ENCODE peak calls at places on chromosomes 7 and 10, in five cellular contexts. D is central memory CD4-positive, alpha-beta T cell; Q is activated naive CD8-positive, alpha-beta T cell treated with anti-CD3 and anti-CD28 coated beads, Interleukin-2, amount 50 U/mL, for 24 hours; C is amygdala; R is AML-193. J is an unnamed sample.

GRCh38 chr7:141700291-141700847 is 1.6 kb downstream of the DENND11 start:
- DNase-seq in D (no peak), Q (no peak), C (no peak), R (no peak), J (no peak)

GRCh38 chr10:79314761-79315601 is 32.3 kb upstream of the PPIF start:
- DNase-seq in D (no peak), Q (no peak), C (no peak), R (no peak), J (no peak)

GRCh38 chr7:151687523-151688235 is 168.0 kb upstream of the RHEB start:
- DNase-seq in D (no peak), Q (no peak), C (no peak), R (no peak), J (peak; percentile 87)

GRCh38 chr10:1361411-1362105 is 305.4 kb downstream of the WDR37 start:
- DNase-seq in D (no peak), Q (no peak), C (no peak), R (no peak), J (no peak)

GRCh38 chr7:132410385-132410784 is 165.9 kb downstream of the PLXNA4 start:
- DNase-seq in D (no peak), Q (no peak), C (no peak), R (no peak), J (no peak)

GRCh38 chr7:66047426-66047825 is 28.2 kb upstream of the ASL start:
- DNase-seq in D (no peak), Q (no peak), C (no peak), R (no peak), J (no peak)

GRCh38 chr10:6053816-6054581 is 8.2 kb downstream of the IL2RA start:
- DNase-seq in D (no peak), Q (no peak), C (no peak), R (peak; percentile 59), J (peak; percentile 43)

GRCh38 chr10:93456480-93456879 is 25.7 kb downstream of the MYOF start:
- DNase-seq in D (no peak), Q (no peak), C (no peak), R (no peak), J (no peak)

GRCh38 chr7:147586526-147586925 is 1004.0 kb upstream of the C7orf33 start:
- DNase-seq in D (no peak), Q (no peak), C (no peak), R (no peak), J (no peak)

GRCh38 chr7:97639036-97639435 is 92.8 kb upstream of the TAC1 start:
- DNase-seq in D (no peak), Q (no peak), C (no peak), R (no peak), J (no peak)

GRCh38 chr10:76628801-76629200 is 1008.8 kb downstream of the KCNMA1 start:
- DNase-seq in D (no peak), Q (no peak), C (no peak), R (no peak), J (no peak)

GRCh38 chr7:26451997-26452396 is 160.3 kb downstream of the SNX10 start:
- DNase-seq in D (no peak), Q (no peak), C (no peak), R (no peak), J (no peak)

GRCh38 chr10:58661336-58661735 is 148.7 kb downstream of the BICC1 start:
- DNase-seq in D (no peak), Q (no peak), C (no peak), R (no peak), J (no peak)

GRCh38 chr7:48004023-48004422 is 24.6 kb upstream of the HUS1 start:
- DNase-seq in D (no peak), Q (no peak), C (no peak), R (no peak), J (no peak)

GRCh38 chr10:110137142-110137545 is 70.3 kb upstream of the MXI1 start:
- DNase-seq in D (peak; percentile 59), Q (no peak), C (no peak), R (peak; percentile 94), J (peak; percentile 40)

GRCh38 chr10:59675812-59676211 is 33.8 kb downstream of the SLC16A9 start:
- DNase-seq in D (no peak), Q (no peak), C (no peak), R (peak; percentile 33), J (no peak)

GRCh38 chr7:94265456-94265855 is 129.2 kb upstream of the COL1A2 start:
- DNase-seq in D (no peak), Q (no peak), C (no peak), R (no peak), J (no peak)

GRCh38 chr7:151896486-151896885 is 19.6 kb upstream of the PRKAG2 start:
- DNase-seq in D (no peak), Q (no peak), C (no peak), R (no peak), J (no peak)

GRCh38 chr10:2282194-2282593 is 544.9 kb upstream of the ADARB2 start:
- DNase-seq in D (no peak), Q (no peak), C (no peak), R (no peak), J (no peak)

GRCh38 chr7:128863433-128863989 is 855 bp downstream of the ATP6V1F start:
- DNase-seq in D (peak; percentile 40), Q (peak; percentile 53), C (no peak), R (peak; percentile 41), J (peak; percentile 86)

GRCh38 chr7:8092140-8092539 is 123.5 kb downstream of the GLCCI1 start:
- DNase-seq in D (no peak), Q (no peak), C (no peak), R (no peak), J (no peak)

GRCh38 chr10:13218878-13219277 is 15.3 kb downstream of the UCMA start:
- DNase-seq in D (no peak), Q (no peak), C (no peak), R (no peak), J (no peak)

GRCh38 chr7:94183289-94183749 is 179.2 kb upstream of the BET1 start:
- DNase-seq in D (no peak), Q (no peak), C (no peak), R (no peak), J (no peak)

GRCh38 chr10:77244746-77245145 is 392.9 kb downstream of the KCNMA1 start:
- DNase-seq in D (no peak), Q (no peak), C (no peak), R (no peak), J (no peak)

GRCh38 chr10:59830601-59831259 is 75.6 kb downstream of the CCDC6 start:
- DNase-seq in D (peak; percentile 8), Q (peak; percentile 21), C (peak; percentile 10), R (peak; percentile 34), J (peak; percentile 72)

GRCh38 chr7:121373177-121373576 is 22.9 kb downstream of the FAM3C start:
- DNase-seq in D (no peak), Q (no peak), C (no peak), R (no peak), J (no peak)

GRCh38 chr10:108735380-108735779 is 1187.9 kb downstream of the XPNPEP1 start:
- DNase-seq in D (no peak), Q (no peak), C (no peak), R (no peak), J (no peak)

GRCh38 chr7:134999136-134999535 is 12.8 kb downstream of the AGBL3 start:
- DNase-seq in D (no peak), Q (no peak), C (no peak), R (no peak), J (no peak)

GRCh38 chr7:44808914-44809393 is 12.5 kb downstream of the PPIA start:
- DNase-seq in D (no peak), Q (no peak), C (no peak), R (no peak), J (no peak)

GRCh38 chr10:7340179-7340874 is 70.5 kb downstream of the SFMBT2 start:
- DNase-seq in D (no peak), Q (no peak), C (no peak), R (no peak), J (no peak)

GRCh38 chr10:129963076-129963830 is 821 bp downstream of the EBF3 start:
- DNase-seq in D (no peak), Q (no peak), C (no peak), R (no peak), J (no peak)

GRCh38 chr10:70115948-70116682 is 16.5 kb downstream of the AIFM2 start:
- DNase-seq in D (peak; percentile 48), Q (peak; percentile 58), C (no peak), R (peak; percentile 12), J (peak; percentile 79)

GRCh38 chr10:33950216-33950615 is 615.7 kb upstream of the NRP1 start:
- DNase-seq in D (no peak), Q (no peak), C (no peak), R (no peak), J (no peak)

J was measured in K562.